ENCODE peak calls at places on chromosomes 6 and 20, in six cellular contexts. Y is activated naive CD4-positive, alpha-beta T cell; W is ecto neural progenitor cell; U is heart left ventricle; K is Peyer's patch; L is CD4-positive, alpha-beta T cell. F is an unnamed sample.

GRCh38 chr6:79466222-79466834 is 70.9 kb downstream of the LCA5 start:
- DNase-seq in K (no peak), L (no peak), Y (no peak), U (no peak), W (no peak), F (no peak)

GRCh38 chr20:327041-327945 is 1.9 kb downstream of the SOX12 start:
- DNase-seq in K (peak; percentile 86), U (peak; percentile 84), Y (peak; percentile 41), W (peak; percentile 95), L (peak; percentile 65), F (no peak)

GRCh38 chr6:79544939-79545450 is 7.8 kb upstream of the LCA5 start:
- DNase-seq in Y (no peak), U (peak; percentile 82), W (peak; percentile 78), L (no peak), K (peak; percentile 71), F (peak; percentile 73)

GRCh38 chr20:44326391-44327159 is 10.3 kb upstream of the R3HDML start:
- DNase-seq in U (no peak), L (no peak), K (no peak), Y (no peak), W (peak; percentile 69), F (no peak)

GRCh38 chr6:79385893-79386292 is 151.3 kb downstream of the LCA5 start:
- DNase-seq in K (no peak), W (no peak), U (no peak), Y (no peak), L (no peak), F (no peak)

GRCh38 chr6:83055366-83055964 is 10.2 kb downstream of the UBE3D start:
- DNase-seq in U (no peak), Y (no peak), L (peak; percentile 14), W (peak; percentile 57), K (peak; percentile 60), F (no peak)

GRCh38 chr6:2842139-2842552 is 483 bp upstream of the SERPINB1 start:
- DNase-seq in K (no peak), Y (no peak), U (no peak), L (no peak), W (no peak), F (no peak)

GRCh38 chr20:417801-418342 is 9.8 kb downstream of the RBCK1 start:
- DNase-seq in L (no peak), Y (no peak), K (peak; percentile 28), W (no peak), U (no peak), F (no peak)

GRCh38 chr6:105326216-105326615 is 76.7 kb downstream of the PREP start:
- DNase-seq in Y (no peak), W (no peak), L (no peak), U (no peak), K (peak; percentile 56), F (no peak)

GRCh38 chr6:110201141-110201848 is 21.1 kb downstream of the CDC40 start:
- DNase-seq in U (no peak), W (no peak), K (no peak), L (no peak), Y (no peak), F (no peak)

GRCh38 chr6:12369781-12370262 is 79.7 kb downstream of the EDN1 start:
- DNase-seq in K (no peak), L (no peak), U (no peak), W (no peak), Y (no peak), F (no peak)

GRCh38 chr20:58458342-58459057 is 56.7 kb downstream of the APCDD1L start:
- DNase-seq in W (no peak), Y (no peak), L (no peak), K (no peak), U (no peak), F (no peak)

GRCh38 chr6:153121311-153121710 is 9.8 kb downstream of the RGS17 start:
- DNase-seq in K (no peak), Y (no peak), L (no peak), U (no peak), W (no peak), F (no peak)

GRCh38 chr6:159682265-159682664 is 10.8 kb downstream of the SOD2 start:
- DNase-seq in L (no peak), Y (no peak), U (no peak), W (no peak), K (no peak), F (no peak)

F was measured in cerebellar nuclear complex.